ENCODE peak calls at places on chromosomes 3 and 15, in four cellular contexts. B, Z, O and D are unnamed samples.
A peak's percentile ranks its signal among the peaks of the same experiment; 100 is the strongest.

GRCh38 chr15:43406192-43406591 is 35.3 kb downstream of the TUBGCP4 start:
- DNase-seq in B (no peak), Z (no peak), O (no peak), D (no peak)

GRCh38 chr3:59189561-59190338 is 139.9 kb upstream of the CFAP20DC start:
- DNase-seq in B (no peak), Z (no peak), O (no peak), D (no peak)

GRCh38 chr15:41462396-41462795 is 31.3 kb upstream of the ITPKA start:
- DNase-seq in B (no peak), Z (no peak), O (no peak), D (no peak)

GRCh38 chr3:58534592-58535494 is 2.1 kb downstream of the ACOX2 start:
- DNase-seq in B (no peak), Z (no peak), O (no peak), D (no peak)

GRCh38 chr3:182735672-182736071 is 57.6 kb upstream of the ATP11B start:
- DNase-seq in B (no peak), Z (no peak), O (no peak), D (no peak)

GRCh38 chr3:133038089-133038730 is at the start of gene TMEM108:
- DNase-seq in B (peak; percentile 95), Z (peak; percentile 37), O (no peak), D (no peak)

GRCh38 chr3:111590096-111590491 is 5.1 kb downstream of the ZBED2 start:
- DNase-seq in B (no peak), Z (no peak), O (no peak), D (no peak)

GRCh38 chr3:154301556-154301955 is 22.7 kb downstream of the DHX36 start:
- DNase-seq in B (no peak), Z (no peak), O (no peak), D (no peak)

GRCh38 chr3:119681279-119681678 is 4.1 kb upstream of the COX17 start:
- DNase-seq in B (no peak), Z (no peak), O (no peak), D (no peak)

GRCh38 chr3:57164606-57165573 is at the start of gene IL17RD:
- DNase-seq in B (peak; percentile 94), Z (peak; percentile 67), O (no peak), D (peak; percentile 17)

GRCh38 chr3:114600571-114600970 is 306.7 kb downstream of the TIGIT start:
- DNase-seq in B (no peak), Z (no peak), O (no peak), D (no peak)

GRCh38 chr15:34239151-34239761 is 14.4 kb downstream of the EMC4 start:
- DNase-seq in B (peak; percentile 19), Z (no peak), O (no peak), D (no peak)

GRCh38 chr15:74787251-74788041 is 5.6 kb downstream of the CSK start:
- DNase-seq in B (peak; percentile 43), Z (peak; percentile 70), O (peak; percentile 97), D (peak; percentile 89)

GRCh38 chr15:59410448-59410896 is 27.5 kb upstream of the FAM81A start:
- DNase-seq in B (no peak), Z (no peak), O (peak; percentile 64), D (no peak)
- TF ChIP-seq SPI1 in B (no peak), Z (peak; percentile 0), O (no peak), D (no peak)

GRCh38 chr3:12868039-12869024 is 27.0 kb upstream of the RPL32 start:
- DNase-seq in B (peak; percentile 85), Z (peak; percentile 57), O (no peak), D (peak; percentile 58)
- TF ChIP-seq SPI1 in B (peak; percentile 82), Z (peak; percentile 36), O (peak; percentile 33), D (peak; percentile 58)

DNA sequence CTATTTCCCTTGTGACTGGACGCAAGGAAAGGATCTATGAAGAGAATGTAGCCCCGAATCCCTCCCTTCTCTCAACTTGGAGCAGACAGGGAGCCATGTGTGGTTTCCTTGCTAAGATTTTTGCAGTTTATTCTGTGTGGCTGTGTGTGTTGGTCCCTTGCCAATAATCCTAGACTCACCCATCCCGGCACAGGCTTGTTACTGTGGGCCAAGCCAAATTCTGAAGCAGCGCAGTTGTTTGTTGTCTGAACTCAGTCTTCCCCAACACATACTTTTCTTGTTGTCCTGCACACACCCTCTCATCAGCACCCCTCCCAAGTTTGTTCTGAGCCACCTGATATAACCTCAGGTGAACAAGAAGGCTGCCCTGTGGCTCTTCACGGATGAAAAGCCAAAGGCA is 193.2 kb upstream of the CTDSPL start:
- DNase-seq in B (no peak), Z (no peak), O (no peak), D (no peak)
- TF ChIP-seq SPI1 in B (no peak), Z (no peak), O (no peak), D (no peak)

DNA sequence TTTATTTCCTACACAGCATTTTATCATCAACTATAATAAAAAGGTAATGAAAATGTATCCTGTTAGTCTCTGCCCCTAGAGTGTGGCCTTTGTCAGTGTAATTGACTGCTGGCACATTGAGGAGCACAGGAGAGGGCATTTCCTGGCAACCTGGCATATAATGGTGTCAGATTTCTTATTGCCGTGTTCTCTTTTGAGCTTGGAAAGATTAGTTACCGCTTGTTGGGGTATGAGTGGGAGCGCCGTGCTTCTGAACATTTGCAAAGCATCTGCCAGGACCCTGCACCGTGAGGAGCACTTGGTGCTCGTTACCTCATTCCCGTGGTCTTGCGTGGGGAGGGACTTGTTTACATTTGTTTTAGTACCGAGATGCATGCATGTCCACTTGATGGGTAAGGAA is 124.4 kb downstream of the PTPRG start:
- DNase-seq in B (no peak), Z (no peak), O (no peak), D (no peak)
- TF ChIP-seq SPI1 in B (no peak), Z (no peak), O (no peak), D (no peak)

GRCh38 chr15:51931016-51931415 is 40.6 kb downstream of the LEO1 start:
- DNase-seq in B (no peak), Z (no peak), O (no peak), D (no peak)
- TF ChIP-seq SPI1 in B (no peak), Z (no peak), O (no peak), D (no peak)

DNA sequence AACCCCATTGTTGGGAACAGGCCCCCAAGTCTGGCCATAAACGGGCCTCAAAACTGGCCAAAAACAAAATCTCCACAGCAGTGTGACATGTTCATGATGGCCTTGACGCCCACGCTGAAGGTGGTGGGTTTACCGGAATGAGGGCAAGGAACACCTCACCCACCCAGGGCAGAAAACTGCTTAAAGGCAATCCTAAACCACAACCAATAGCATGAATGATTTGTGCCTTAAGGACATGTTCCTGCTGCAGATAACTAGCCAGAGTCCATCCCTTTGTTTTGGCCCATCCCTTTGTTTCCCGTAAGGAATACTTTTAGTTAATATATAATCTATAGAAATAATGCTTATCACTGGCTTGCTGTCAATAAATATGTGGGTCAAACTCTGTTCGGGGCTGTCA is 47.7 kb downstream of the KLHDC8B start:
- DNase-seq in B (no peak), Z (no peak), O (no peak), D (no peak)
- TF ChIP-seq SPI1 in B (no peak), Z (no peak), O (no peak), D (no peak)

GRCh38 chr3:156489462-156489911 is 65.4 kb downstream of the SSR3 start:
- DNase-seq in B (no peak), Z (no peak), O (peak; percentile 8), D (no peak)
- TF ChIP-seq SPI1 in B (no peak), Z (no peak), O (no peak), D (no peak)

DNA sequence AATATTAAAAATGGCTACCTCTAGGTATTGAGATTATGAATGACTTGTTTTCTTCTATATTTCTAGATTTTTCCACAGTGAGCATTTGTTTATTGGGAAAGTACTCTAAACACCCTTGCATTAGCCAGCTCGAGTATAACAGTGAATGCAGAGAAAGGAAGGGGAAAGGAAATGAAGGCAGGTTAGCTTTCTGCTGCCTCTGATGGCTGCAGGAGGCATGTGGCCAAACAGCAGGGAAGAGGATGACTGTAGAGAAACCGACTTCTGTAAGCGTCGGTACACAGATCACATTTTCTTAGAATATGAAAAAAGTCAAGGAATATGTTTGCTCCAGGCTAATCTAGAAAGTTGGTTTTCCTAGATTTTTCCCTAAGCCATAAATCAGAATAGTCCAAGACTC is 19.8 kb downstream of the GNB5 start:
- DNase-seq in B (no peak), Z (no peak), O (no peak), D (peak; percentile 33)
- TF ChIP-seq SPI1 in B (no peak), Z (no peak), O (no peak), D (no peak)

GRCh38 chr15:28978011-28978378 is 92.2 kb downstream of the APBA2 start:
- DNase-seq in B (no peak), Z (no peak), O (no peak), D (no peak)

GRCh38 chr15:28977377-28978010 is 91.7 kb downstream of the APBA2 start:
- DNase-seq in B (no peak), Z (no peak), O (no peak), D (no peak)

GRCh38 chr15:28975766-28976179 is 90.0 kb downstream of the APBA2 start:
- DNase-seq in B (peak; percentile 79), Z (peak; percentile 43), O (no peak), D (no peak)

GRCh38 chr15:28978661-28979060 is 92.9 kb downstream of the APBA2 start:
- DNase-seq in B (no peak), Z (no peak), O (no peak), D (no peak)

GRCh38 chr15:28974142-28974541 is 88.4 kb downstream of the APBA2 start:
- DNase-seq in B (no peak), Z (no peak), O (no peak), D (no peak)
- TF ChIP-seq SPI1 in B (no peak), Z (no peak), O (no peak), D (no peak)